ENCODE peak calls at places on chromosomes 3 and 15, in five cellular contexts. P, C, Q, J and N are unnamed samples.

GRCh38 chr3:126052196-126053058 is 31.5 kb downstream of the SLC41A3 start:
- DNase-seq in P (peak), C (no peak), Q (no peak), J (no peak), N (peak)

GRCh38 chr3:9820543-9820942 is 10.5 kb downstream of the TTLL3 start:
- DNase-seq in P (no peak), C (no peak), Q (no peak), J (no peak), N (no peak)

GRCh38 chr3:16183601-16184270 is 9.3 kb downstream of the GALNT15 start:
- DNase-seq in P (no peak), C (peak), Q (no peak), J (no peak), N (peak)

GRCh38 chr15:27842526-27842925 is 256.6 kb downstream of the OCA2 start:
- DNase-seq in P (no peak), C (peak), Q (no peak), J (no peak), N (no peak)

GRCh38 chr3:100982710-100983109 is 10.5 kb downstream of the ABI3BP start:
- DNase-seq in P (no peak), C (no peak), Q (peak), J (no peak), N (no peak)

GRCh38 chr3:78096488-78097255 is 1056.8 kb downstream of the ROBO2 start:
- DNase-seq in P (no peak), C (no peak), Q (no peak), J (no peak), N (no peak)

GRCh38 chr3:185824051-185824466 is 783 bp downstream of the IGF2BP2 start:
- DNase-seq in P (no peak), C (no peak), Q (peak), J (peak), N (peak)

GRCh38 chr3:170359178-170359704 is 1.7 kb downstream of the SKIL start:
- DNase-seq in P (no peak), C (no peak), Q (no peak), J (no peak), N (no peak)

GRCh38 chr15:89515477-89515876 is 19.1 kb upstream of the RHCG start:
- DNase-seq in P (no peak), C (no peak), Q (no peak), J (no peak), N (no peak)

GRCh38 chr3:133040696-133041523 is 2.7 kb downstream of the TMEM108 start:
- DNase-seq in P (peak), C (peak), Q (peak), J (peak), N (peak)

GRCh38 chr3:43785551-43785950 is 94.8 kb downstream of the ABHD5 start:
- DNase-seq in P (no peak), C (no peak), Q (no peak), J (no peak), N (no peak)

GRCh38 chr3:113552851-113553250 is 20.5 kb downstream of the SIDT1 start:
- DNase-seq in P (no peak), C (no peak), Q (no peak), J (no peak), N (no peak)

GRCh38 chr3:192915306-192915705 is 2.4 kb downstream of the MB21D2 start:
- DNase-seq in P (peak), C (no peak), Q (no peak), J (no peak), N (no peak)

GRCh38 chr3:73503781-73504180 is 121.0 kb downstream of the PDZRN3 start:
- DNase-seq in P (no peak), C (no peak), Q (no peak), J (no peak), N (no peak)

GRCh38 chr3:115885621-115886020 is 262.3 kb downstream of the GAP43 start:
- DNase-seq in P (peak), C (no peak), Q (no peak), J (no peak), N (no peak)

GRCh38 chr15:90154861-90155626 is 46.1 kb upstream of the SEMA4B start:
- DNase-seq in P (no peak), C (peak), Q (peak), J (peak), N (no peak)

GRCh38 chr3:11290743-11291680 is 18.8 kb downstream of the ATG7 start:
- DNase-seq in P (no peak), C (no peak), Q (no peak), J (no peak), N (no peak)

GRCh38 chr3:55064164-55064563 is 136.3 kb upstream of the LRTM1 start:
- DNase-seq in P (no peak), C (no peak), Q (no peak), J (no peak), N (no peak)

GRCh38 chr15:67063689-67064606 is 1.5 kb upstream of the SMAD3 start:
- DNase-seq in P (peak), C (no peak), Q (peak), J (peak), N (no peak)

GRCh38 chr15:91967935-91968605 is 114.6 kb downstream of the SLCO3A1 start:
- DNase-seq in P (no peak), C (no peak), Q (no peak), J (no peak), N (no peak)

GRCh38 chr3:96619475-96619874 is 194.9 kb upstream of the EPHA6 start:
- DNase-seq in P (no peak), C (no peak), Q (no peak), J (no peak), N (peak)